ENCODE peak calls at places on chromosomes 2 and 18, in seven cellular contexts. One of them, this sample, is unnamed.
A peak's percentile ranks its signal among the peaks of the same experiment; 100 is the strongest.

GRCh38 chr18:79982736-79983135 is 5.6 kb downstream of the TXNL4A start:
- DNase-seq in SW480: no peak
- DNase-seq in KBM-7: peak; percentile 72
- DNase-seq in mesothelial cell of epicardium: no peak
- DNase-seq in T-helper 1 cell: no peak
- DNase-seq in NCI-H1092: no peak
- DNase-seq in GM23248: peak; percentile 31
- DNase-seq in this sample: peak; percentile 61

GRCh38 chr18:77650799-77651385 is 401.2 kb downstream of the GALR1 start:
- DNase-seq in SW480: peak; percentile 25
- DNase-seq in KBM-7: peak; percentile 70
- DNase-seq in mesothelial cell of epicardium: peak; percentile 70
- DNase-seq in T-helper 1 cell: no peak
- DNase-seq in NCI-H1092: peak; percentile 69
- DNase-seq in GM23248: peak; percentile 70
- DNase-seq in this sample: peak; percentile 41

GRCh38 chr2:160581448-160581847 is 87.8 kb upstream of the RBMS1 start:
- DNase-seq in SW480: no peak
- DNase-seq in KBM-7: no peak
- DNase-seq in mesothelial cell of epicardium: no peak
- DNase-seq in T-helper 1 cell: no peak
- DNase-seq in NCI-H1092: no peak
- DNase-seq in GM23248: no peak
- DNase-seq in this sample: no peak

GRCh38 chr2:42183775-42184174 is 14.6 kb downstream of the EML4 start:
- DNase-seq in SW480: no peak
- DNase-seq in KBM-7: no peak
- DNase-seq in mesothelial cell of epicardium: no peak
- DNase-seq in T-helper 1 cell: no peak
- DNase-seq in NCI-H1092: no peak
- DNase-seq in GM23248: no peak
- DNase-seq in this sample: no peak

GRCh38 chr2:128607981-128608506 is 289.4 kb upstream of the HS6ST1 start:
- DNase-seq in SW480: no peak
- DNase-seq in KBM-7: no peak
- DNase-seq in mesothelial cell of epicardium: peak; percentile 5
- DNase-seq in T-helper 1 cell: no peak
- DNase-seq in NCI-H1092: no peak
- DNase-seq in GM23248: peak; percentile 40
- DNase-seq in this sample: no peak

GRCh38 chr2:107542314-107542740 is 284.4 kb upstream of the RGPD4 start:
- DNase-seq in SW480: no peak
- DNase-seq in KBM-7: no peak
- DNase-seq in mesothelial cell of epicardium: no peak
- DNase-seq in T-helper 1 cell: no peak
- DNase-seq in NCI-H1092: no peak
- DNase-seq in GM23248: peak; percentile 35
- DNase-seq in this sample: peak; percentile 14

GRCh38 chr2:110747522-110748488 is 15.4 kb downstream of the ACOXL start:
- DNase-seq in SW480: no peak
- DNase-seq in KBM-7: no peak
- DNase-seq in mesothelial cell of epicardium: no peak
- DNase-seq in T-helper 1 cell: no peak
- DNase-seq in NCI-H1092: no peak
- DNase-seq in GM23248: no peak
- DNase-seq in this sample: no peak

GRCh38 chr2:180524458-180524857 is 455.9 kb upstream of the UBE2E3 start:
- DNase-seq in SW480: no peak
- DNase-seq in KBM-7: no peak
- DNase-seq in mesothelial cell of epicardium: no peak
- DNase-seq in T-helper 1 cell: no peak
- DNase-seq in NCI-H1092: no peak
- DNase-seq in GM23248: peak; percentile 24
- DNase-seq in this sample: peak; percentile 25

GRCh38 chr2:24269270-24269669 is 91.1 kb downstream of the ITSN2 start:
- DNase-seq in SW480: no peak
- DNase-seq in KBM-7: no peak
- DNase-seq in mesothelial cell of epicardium: no peak
- DNase-seq in T-helper 1 cell: no peak
- DNase-seq in NCI-H1092: no peak
- DNase-seq in GM23248: peak; percentile 19
- DNase-seq in this sample: peak; percentile 70

GRCh38 chr2:175234153-175234552 is 52.6 kb upstream of the ATP5MC3 start:
- DNase-seq in SW480: peak; percentile 18
- DNase-seq in KBM-7: peak; percentile 42
- DNase-seq in mesothelial cell of epicardium: no peak
- DNase-seq in T-helper 1 cell: no peak
- DNase-seq in NCI-H1092: no peak
- DNase-seq in GM23248: no peak
- DNase-seq in this sample: peak; percentile 27

GRCh38 chr2:72669121-72669520 is 156.7 kb downstream of the EXOC6B start:
- DNase-seq in SW480: no peak
- DNase-seq in KBM-7: no peak
- DNase-seq in mesothelial cell of epicardium: no peak
- DNase-seq in T-helper 1 cell: no peak
- DNase-seq in NCI-H1092: no peak
- DNase-seq in GM23248: peak; percentile 89
- DNase-seq in this sample: peak; percentile 91

GRCh38 chr18:9631814-9632496 is 17.6 kb upstream of the PPP4R1 start:
- DNase-seq in SW480: peak; percentile 81
- DNase-seq in KBM-7: no peak
- DNase-seq in mesothelial cell of epicardium: no peak
- DNase-seq in T-helper 1 cell: no peak
- DNase-seq in NCI-H1092: no peak
- DNase-seq in GM23248: peak; percentile 93
- DNase-seq in this sample: peak; percentile 94

GRCh38 chr18:75478996-75479870 is 51.7 kb upstream of the SMIM21 start:
- DNase-seq in SW480: peak; percentile 29
- DNase-seq in KBM-7: peak; percentile 57
- DNase-seq in mesothelial cell of epicardium: no peak
- DNase-seq in T-helper 1 cell: no peak
- DNase-seq in NCI-H1092: peak; percentile 30
- DNase-seq in GM23248: peak; percentile 69
- DNase-seq in this sample: peak; percentile 65

GRCh38 chr18:23033079-23033478 is 100.0 kb downstream of the RBBP8 start:
- DNase-seq in SW480: no peak
- DNase-seq in KBM-7: no peak
- DNase-seq in mesothelial cell of epicardium: no peak
- DNase-seq in T-helper 1 cell: no peak
- DNase-seq in NCI-H1092: no peak
- DNase-seq in GM23248: peak; percentile 19
- DNase-seq in this sample: no peak

GRCh38 chr2:39405364-39405763 is 31.7 kb downstream of the MAP4K3 start:
- DNase-seq in SW480: no peak
- DNase-seq in KBM-7: no peak
- DNase-seq in mesothelial cell of epicardium: no peak
- DNase-seq in T-helper 1 cell: no peak
- DNase-seq in NCI-H1092: no peak
- DNase-seq in GM23248: no peak
- DNase-seq in this sample: no peak

GRCh38 chr18:1294229-1294628 is 389.6 kb downstream of the ADCYAP1 start:
- DNase-seq in SW480: no peak
- DNase-seq in KBM-7: no peak
- DNase-seq in mesothelial cell of epicardium: no peak
- DNase-seq in T-helper 1 cell: no peak
- DNase-seq in NCI-H1092: no peak
- DNase-seq in GM23248: no peak
- DNase-seq in this sample: no peak

GRCh38 chr2:6535572-6535971 is 330.1 kb downstream of the CMPK2 start:
- DNase-seq in SW480: no peak
- DNase-seq in KBM-7: no peak
- DNase-seq in mesothelial cell of epicardium: no peak
- DNase-seq in T-helper 1 cell: no peak
- DNase-seq in NCI-H1092: no peak
- DNase-seq in GM23248: no peak
- DNase-seq in this sample: no peak

GRCh38 chr2:195820373-195820772 is 163.3 kb downstream of the SLC39A10 start:
- DNase-seq in SW480: peak; percentile 9
- DNase-seq in KBM-7: no peak
- DNase-seq in mesothelial cell of epicardium: no peak
- DNase-seq in T-helper 1 cell: no peak
- DNase-seq in NCI-H1092: no peak
- DNase-seq in GM23248: peak; percentile 74
- DNase-seq in this sample: peak; percentile 71

GRCh38 chr2:137208361-137208973 is 443.1 kb downstream of the THSD7B start:
- DNase-seq in SW480: no peak
- DNase-seq in KBM-7: no peak
- DNase-seq in mesothelial cell of epicardium: no peak
- DNase-seq in T-helper 1 cell: no peak
- DNase-seq in NCI-H1092: no peak
- DNase-seq in GM23248: peak; percentile 82
- DNase-seq in this sample: peak; percentile 76

GRCh38 chr2:230660294-230661060 is 52.2 kb upstream of the CAB39 start:
- DNase-seq in SW480: no peak
- DNase-seq in KBM-7: peak; percentile 91
- DNase-seq in mesothelial cell of epicardium: no peak
- DNase-seq in T-helper 1 cell: no peak
- DNase-seq in NCI-H1092: no peak
- DNase-seq in GM23248: no peak
- DNase-seq in this sample: no peak

GRCh38 chr2:136141510-136142154 is 23.7 kb upstream of the CXCR4 start:
- DNase-seq in SW480: no peak
- DNase-seq in KBM-7: no peak
- DNase-seq in mesothelial cell of epicardium: no peak
- DNase-seq in T-helper 1 cell: no peak
- DNase-seq in NCI-H1092: peak; percentile 96
- DNase-seq in GM23248: no peak
- DNase-seq in this sample: no peak

GRCh38 chr2:99255491-99256318 is at the start of gene LYG2:
- DNase-seq in SW480: no peak
- DNase-seq in KBM-7: peak; percentile 89
- DNase-seq in mesothelial cell of epicardium: no peak
- DNase-seq in T-helper 1 cell: no peak
- DNase-seq in NCI-H1092: no peak
- DNase-seq in GM23248: no peak
- DNase-seq in this sample: no peak

GRCh38 chr18:5630057-5630765 is 86.4 kb upstream of the EPB41L3 start:
- DNase-seq in SW480: no peak
- DNase-seq in KBM-7: peak; percentile 73
- DNase-seq in mesothelial cell of epicardium: peak; percentile 69
- DNase-seq in T-helper 1 cell: no peak
- DNase-seq in NCI-H1092: peak; percentile 60
- DNase-seq in GM23248: peak; percentile 68
- DNase-seq in this sample: peak; percentile 52

GRCh38 chr2:13050764-13051163 is 334.0 kb downstream of the TRIB2 start:
- DNase-seq in SW480: peak; percentile 80
- DNase-seq in KBM-7: no peak
- DNase-seq in mesothelial cell of epicardium: no peak
- DNase-seq in T-helper 1 cell: no peak
- DNase-seq in NCI-H1092: no peak
- DNase-seq in GM23248: peak; percentile 46
- DNase-seq in this sample: peak; percentile 48

GRCh38 chr2:85792783-85793441 is 39.1 kb downstream of the ATOH8 start:
- DNase-seq in SW480: no peak
- DNase-seq in KBM-7: no peak
- DNase-seq in mesothelial cell of epicardium: no peak
- DNase-seq in T-helper 1 cell: no peak
- DNase-seq in NCI-H1092: no peak
- DNase-seq in GM23248: peak; percentile 82
- DNase-seq in this sample: peak; percentile 88

GRCh38 chr2:130963849-130964793 is 127.4 kb downstream of the ARHGEF4 start:
- DNase-seq in SW480: no peak
- DNase-seq in KBM-7: no peak
- DNase-seq in mesothelial cell of epicardium: no peak
- DNase-seq in T-helper 1 cell: no peak
- DNase-seq in NCI-H1092: peak; percentile 1
- DNase-seq in GM23248: peak; percentile 46
- DNase-seq in this sample: peak; percentile 10

GRCh38 chr2:138493334-138493733 is 8.2 kb upstream of the SPOPL start:
- DNase-seq in SW480: no peak
- DNase-seq in KBM-7: no peak
- DNase-seq in mesothelial cell of epicardium: no peak
- DNase-seq in T-helper 1 cell: no peak
- DNase-seq in NCI-H1092: no peak
- DNase-seq in GM23248: no peak
- DNase-seq in this sample: no peak

GRCh38 chr2:38711558-38711957 is 39.6 kb downstream of the SRSF7 start:
- DNase-seq in SW480: no peak
- DNase-seq in KBM-7: no peak
- DNase-seq in mesothelial cell of epicardium: no peak
- DNase-seq in T-helper 1 cell: no peak
- DNase-seq in NCI-H1092: no peak
- DNase-seq in GM23248: no peak
- DNase-seq in this sample: no peak

GRCh38 chr2:172783091-172783898 is 47.6 kb downstream of the RAPGEF4 start:
- DNase-seq in SW480: peak; percentile 91
- DNase-seq in KBM-7: peak; percentile 64
- DNase-seq in mesothelial cell of epicardium: no peak
- DNase-seq in T-helper 1 cell: no peak
- DNase-seq in NCI-H1092: no peak
- DNase-seq in GM23248: peak; percentile 96
- DNase-seq in this sample: peak; percentile 92

GRCh38 chr2:170176212-170176611 is 1.7 kb upstream of the MYO3B start:
- DNase-seq in SW480: no peak
- DNase-seq in KBM-7: no peak
- DNase-seq in mesothelial cell of epicardium: no peak
- DNase-seq in T-helper 1 cell: no peak
- DNase-seq in NCI-H1092: no peak
- DNase-seq in GM23248: no peak
- DNase-seq in this sample: no peak

GRCh38 chr2:8653485-8653884 is 28.4 kb upstream of the ID2 start:
- DNase-seq in SW480: no peak
- DNase-seq in KBM-7: no peak
- DNase-seq in mesothelial cell of epicardium: no peak
- DNase-seq in T-helper 1 cell: no peak
- DNase-seq in NCI-H1092: peak; percentile 13
- DNase-seq in GM23248: no peak
- DNase-seq in this sample: no peak

GRCh38 chr2:28268386-28268785 is 124.3 kb upstream of the FOSL2 start:
- DNase-seq in SW480: no peak
- DNase-seq in KBM-7: no peak
- DNase-seq in mesothelial cell of epicardium: no peak
- DNase-seq in T-helper 1 cell: no peak
- DNase-seq in NCI-H1092: no peak
- DNase-seq in GM23248: peak; percentile 54
- DNase-seq in this sample: peak; percentile 58

GRCh38 chr2:134175834-134176233 is 78.0 kb upstream of the MGAT5 start:
- DNase-seq in SW480: no peak
- DNase-seq in KBM-7: no peak
- DNase-seq in mesothelial cell of epicardium: no peak
- DNase-seq in T-helper 1 cell: no peak
- DNase-seq in NCI-H1092: no peak
- DNase-seq in GM23248: no peak
- DNase-seq in this sample: no peak

This sample was measured in iris pigment epithelial cell.